ENCODE peak calls at places on chromosomes 1 and 21, in six cellular contexts. E, O, V, H, R and Q are unnamed samples.

GRCh38 chr1:23092447-23092846 is 73.2 kb downstream of the KDM1A start:
- DNase-seq in H (no peak), E (no peak), V (no peak), O (no peak), R (no peak), Q (no peak)

GRCh38 chr1:28815533-28815932 is 3.6 kb downstream of the OPRD1 start:
- DNase-seq in E (no peak), R (no peak), V (no peak), O (no peak), H (no peak), Q (no peak)

GRCh38 chr1:228014235-228014930 is 7.6 kb downstream of the WNT3A start:
- DNase-seq in O (no peak), E (peak), V (peak), R (peak), H (peak), Q (peak)

GRCh38 chr1:111739984-111740765 is 980 bp upstream of the INKA2 start:
- DNase-seq in H (peak), E (peak), V (peak), O (no peak), R (peak), Q (peak)

GRCh38 chr1:116340506-116341240 is 32.4 kb upstream of the ATP1A1 start:
- DNase-seq in H (no peak), O (no peak), R (no peak), V (no peak), E (peak), Q (no peak)

GRCh38 chr1:15303912-15304311 is 56.9 kb downstream of the FHAD1 start:
- DNase-seq in R (no peak), E (no peak), V (no peak), H (no peak), O (no peak), Q (no peak)

GRCh38 chr1:54277451-54278355 is 77.7 kb downstream of the MRPL37 start:
- DNase-seq in R (no peak), H (peak), V (no peak), O (no peak), E (no peak), Q (no peak)

GRCh38 chr1:232766224-232766890 is 38.9 kb upstream of the MAP10 start:
- DNase-seq in R (no peak), V (no peak), E (no peak), O (no peak), H (peak), Q (no peak)

GRCh38 chr21:36165356-36165755 is 8.7 kb downstream of the DOP1B start:
- DNase-seq in E (no peak), H (no peak), O (no peak), V (no peak), R (no peak), Q (no peak)

GRCh38 chr21:28516996-28517592 is 475.6 kb downstream of the LTN1 start:
- DNase-seq in E (peak), V (peak), R (peak), O (peak), H (peak), Q (peak)

GRCh38 chr21:44050276-44050675 is 38.2 kb downstream of the TRAPPC10 start:
- DNase-seq in H (no peak), O (no peak), V (no peak), R (no peak), E (no peak), Q (no peak)

GRCh38 chr1:10068605-10069294 is 36.0 kb downstream of the UBE4B start:
- DNase-seq in E (peak), H (no peak), R (no peak), V (no peak), O (no peak), Q (no peak)

GRCh38 chr21:38811257-38811656 is 5.5 kb downstream of the ETS2 start:
- DNase-seq in V (no peak), O (no peak), H (no peak), E (peak), R (peak), Q (no peak)

GRCh38 chr1:33246171-33246570 is 10.1 kb upstream of the ZNF362 start:
- DNase-seq in R (no peak), E (no peak), O (no peak), H (no peak), V (no peak), Q (no peak)

GRCh38 chr1:111198836-111199235 is 1.6 kb downstream of the DENND2D start:
- DNase-seq in O (no peak), H (no peak), R (no peak), E (no peak), V (no peak), Q (no peak)

GRCh38 chr1:26838474-26839338 is 12.2 kb downstream of the ZDHHC18 start:
- DNase-seq in O (no peak), V (no peak), E (no peak), R (no peak), H (no peak), Q (peak)

GRCh38 chr1:205440476-205441317 is 15.1 kb downstream of the BLACAT1 start:
- DNase-seq in O (no peak), H (peak), E (peak), R (peak), V (no peak), Q (peak)

GRCh38 chr1:109846148-109846547 is 64.5 kb upstream of the CSF1 start:
- DNase-seq in V (no peak), R (no peak), H (no peak), O (no peak), E (no peak), Q (no peak)

GRCh38 chr1:117561551-117561950 is 44.3 kb upstream of the TENT5C start:
- DNase-seq in R (no peak), E (no peak), V (no peak), H (no peak), O (no peak), Q (no peak)

GRCh38 chr1:184387069-184387870 is 441 bp downstream of the C1orf21 start:
- DNase-seq in V (peak), H (no peak), O (no peak), E (no peak), R (peak), Q (peak)

GRCh38 chr21:44295163-44295601 is 4.7 kb upstream of the PFKL start:
- DNase-seq in R (no peak), O (no peak), H (no peak), E (no peak), V (no peak), Q (no peak)

GRCh38 chr1:55107989-55108388 is 68.6 kb downstream of the PCSK9 start:
- DNase-seq in H (no peak), O (no peak), E (no peak), V (no peak), R (no peak), Q (no peak)

GRCh38 chr1:178868700-178869099 is 2.2 kb downstream of the ANGPTL1 start:
- DNase-seq in H (no peak), E (no peak), V (no peak), R (peak), O (no peak), Q (no peak)

GRCh38 chr1:19028110-19028509 is 71.6 kb upstream of the IFFO2 start:
- DNase-seq in E (no peak), R (no peak), V (no peak), H (no peak), O (no peak), Q (no peak)

GRCh38 chr1:29971703-29972102 is 735.4 kb downstream of the PTPRU start:
- DNase-seq in R (no peak), H (no peak), O (no peak), E (no peak), V (no peak), Q (no peak)

GRCh38 chr1:203652718-203653461 is 26.3 kb downstream of the ATP2B4 start:
- DNase-seq in O (no peak), R (no peak), E (no peak), V (no peak), H (peak), Q (no peak)

GRCh38 chr21:44596068-44596725 is 3.9 kb upstream of the KRTAP10-6 start:
- DNase-seq in H (no peak), V (no peak), R (no peak), O (no peak), E (peak), Q (no peak)

GRCh38 chr21:42024261-42024877 is 14.2 kb upstream of the ZBTB21 start:
- DNase-seq in H (no peak), O (no peak), V (no peak), R (no peak), E (no peak), Q (no peak)

GRCh38 chr1:102790997-102791396 is 317.3 kb downstream of the COL11A1 start:
- DNase-seq in V (no peak), H (peak), O (no peak), R (peak), E (peak), Q (no peak)

GRCh38 chr1:223074427-223074826 is 68.6 kb downstream of the TLR5 start:
- DNase-seq in H (no peak), E (no peak), O (no peak), R (no peak), V (no peak), Q (no peak)

GRCh38 chr1:209643295-209644020 is 8.8 kb downstream of the LAMB3 start:
- DNase-seq in H (peak), V (no peak), E (peak), O (no peak), R (peak), Q (no peak)

GRCh38 chr1:234701737-234702341 is 91.9 kb upstream of the IRF2BP2 start:
- DNase-seq in E (no peak), H (no peak), R (no peak), O (no peak), V (no peak), Q (no peak)

GRCh38 chr1:14735861-14736260 is 137.4 kb downstream of the KAZN start:
- DNase-seq in H (no peak), R (no peak), O (no peak), V (no peak), E (no peak), Q (no peak)

GRCh38 chr1:239386453-239387303 is at the start of gene CHRM3:
- DNase-seq in O (no peak), V (peak), E (peak), H (no peak), R (peak), Q (peak)

GRCh38 chr1:8430476-8430875 is 112.6 kb downstream of the SLC45A1 start:
- DNase-seq in R (no peak), O (no peak), H (no peak), E (no peak), V (no peak), Q (no peak)

GRCh38 chr1:42971848-42972291 is 13.2 kb upstream of the SLC2A1 start:
- DNase-seq in R (peak), O (no peak), V (no peak), E (no peak), H (peak), Q (no peak)

GRCh38 chr1:170663441-170664282 is at the start of gene PRRX1:
- DNase-seq in E (no peak), R (peak), V (no peak), H (peak), O (no peak), Q (peak)

GRCh38 chr1:59076612-59077011 is 220.3 kb upstream of the FGGY start:
- DNase-seq in R (peak), E (peak), V (no peak), H (peak), O (no peak), Q (no peak)

GRCh38 chr1:65114312-65114711 is 33.7 kb upstream of the AK4 start:
- DNase-seq in R (peak), E (no peak), V (no peak), O (no peak), H (no peak), Q (no peak)

GRCh38 chr1:208423522-208423921 is 179.3 kb upstream of the PLXNA2 start:
- DNase-seq in O (no peak), R (no peak), H (no peak), E (no peak), V (no peak), Q (no peak)

GRCh38 chr1:208421511-208421910 is 177.3 kb upstream of the PLXNA2 start:
- DNase-seq in O (no peak), V (no peak), H (no peak), R (no peak), E (no peak), Q (no peak)

GRCh38 chr1:208418667-208419066 is 174.5 kb upstream of the PLXNA2 start:
- DNase-seq in O (no peak), R (no peak), E (no peak), H (no peak), V (no peak), Q (no peak)

GRCh38 chr1:208420696-208421095 is 176.5 kb upstream of the PLXNA2 start:
- DNase-seq in R (no peak), V (no peak), H (no peak), E (no peak), O (no peak), Q (no peak)

DNA sequence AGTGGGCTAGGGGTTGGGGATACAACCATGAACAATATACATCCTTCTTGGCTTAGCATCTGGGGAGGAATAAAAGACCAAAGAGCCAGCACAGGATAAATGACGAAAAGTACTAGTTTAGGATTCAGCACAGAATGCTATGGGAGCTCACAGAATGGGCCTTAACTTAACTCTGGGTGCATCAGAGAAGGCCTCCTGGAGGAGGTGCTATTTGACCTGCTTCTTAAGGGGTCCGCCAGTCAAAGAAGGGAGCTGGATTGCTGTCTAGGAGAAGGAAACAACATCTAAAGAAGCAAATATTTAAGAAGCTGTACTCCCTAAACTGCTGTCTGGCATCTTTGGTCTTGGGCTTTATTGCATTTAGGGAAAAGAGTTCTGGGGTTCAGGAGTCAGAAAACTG is 175.8 kb upstream of the PLXNA2 start:
- DNase-seq in R (no peak), O (no peak), E (no peak), V (no peak), H (no peak), Q (no peak)
- TF ChIP-seq CTCF in R (no peak), O (no peak), E (no peak), V (no peak), H (no peak), Q (no peak)

GRCh38 chr1:236509647-236510401 is 14.0 kb upstream of the LGALS8 start:
- DNase-seq in E (no peak), R (no peak), H (no peak), O (no peak), V (no peak), Q (no peak)
- TF ChIP-seq CTCF in E (no peak), R (no peak), H (no peak), O (no peak), V (no peak), Q (no peak)

DNA sequence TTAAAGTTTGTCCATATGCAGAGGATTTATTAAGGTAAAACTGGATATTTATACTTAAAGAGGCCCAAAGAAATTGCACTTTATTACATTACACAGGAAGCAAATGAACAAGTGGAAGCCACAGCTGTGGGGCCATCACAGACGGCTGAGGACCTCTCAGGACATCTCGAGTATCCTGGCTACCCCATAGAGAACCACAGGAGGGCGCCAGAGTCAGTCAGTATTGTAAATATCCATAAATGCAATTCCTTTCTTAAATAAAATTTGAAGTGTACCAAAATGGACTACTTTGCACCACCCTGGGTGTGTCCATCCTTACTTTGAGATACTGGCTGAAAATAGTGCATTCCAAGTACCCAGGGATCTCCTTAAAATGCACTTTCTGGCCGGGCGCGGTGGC is 257.2 kb downstream of the MRPL39 start:
- DNase-seq in E (no peak), H (peak), O (no peak), R (peak), V (no peak), Q (no peak)
- TF ChIP-seq CTCF in E (peak), H (peak), O (no peak), R (peak), V (peak), Q (peak)

DNA sequence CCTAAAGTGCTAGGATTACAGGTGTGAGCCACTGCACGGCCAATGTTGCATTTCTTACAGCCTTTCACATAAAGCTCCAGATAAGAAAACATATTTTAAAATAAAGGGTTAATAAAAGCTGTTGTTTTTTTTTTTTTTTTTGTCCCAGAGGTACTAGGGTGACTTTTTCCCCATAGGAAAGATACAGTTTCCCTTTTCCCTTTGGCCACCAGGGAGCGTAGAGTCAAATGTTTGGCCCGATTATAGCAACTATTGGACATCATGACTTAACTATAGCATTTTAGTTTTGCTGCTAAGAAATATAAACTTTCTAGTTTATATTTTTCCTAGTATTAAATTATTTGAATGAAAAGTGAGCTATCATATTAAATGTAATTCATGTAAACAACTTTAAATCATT is 31.4 kb downstream of the GRIK3 start:
- DNase-seq in E (no peak), O (no peak), H (no peak), V (no peak), R (no peak), Q (no peak)
- TF ChIP-seq CTCF in E (no peak), O (no peak), H (no peak), V (no peak), R (no peak), Q (no peak)